ENCODE peak calls at places on chromosomes 7 and 10, in eight cellular contexts. One of them, this sample, is unnamed.

GRCh38 chr7:50711271-50712175 is 71.2 kb downstream of the GRB10 start:
- DNase-seq in GM20000: no peak
- DNase-seq in H9: no peak
- DNase-seq in fibroblast of villous mesenchyme: peak
- DNase-seq in HFFc6: no peak
- DNase-seq in tibial artery: peak
- DNase-seq in neural crest cell: no peak
- DNase-seq in fibroblast of pulmonary artery: no peak
- DNase-seq in this sample: no peak

GRCh38 chr7:102431617-102432298 is 1.6 kb upstream of the ORAI2 start:
- DNase-seq in GM20000: peak
- DNase-seq in H9: peak
- DNase-seq in fibroblast of villous mesenchyme: peak
- DNase-seq in HFFc6: no peak
- DNase-seq in tibial artery: no peak
- DNase-seq in neural crest cell: no peak
- DNase-seq in fibroblast of pulmonary artery: no peak
- DNase-seq in this sample: no peak

GRCh38 chr10:32938554-32939061 is 19.4 kb downstream of the ITGB1 start:
- DNase-seq in GM20000: no peak
- DNase-seq in H9: peak
- DNase-seq in fibroblast of villous mesenchyme: peak
- DNase-seq in HFFc6: no peak
- DNase-seq in tibial artery: no peak
- DNase-seq in neural crest cell: peak
- DNase-seq in fibroblast of pulmonary artery: no peak
- DNase-seq in this sample: no peak

GRCh38 chr10:119409906-119410305 is 132.6 kb downstream of the RGS10 start:
- DNase-seq in GM20000: no peak
- DNase-seq in H9: no peak
- DNase-seq in fibroblast of villous mesenchyme: peak
- DNase-seq in HFFc6: no peak
- DNase-seq in tibial artery: no peak
- DNase-seq in neural crest cell: peak
- DNase-seq in fibroblast of pulmonary artery: peak
- DNase-seq in this sample: no peak

GRCh38 chr10:126638542-126638941 is 32.0 kb downstream of the C10orf90 start:
- DNase-seq in GM20000: no peak
- DNase-seq in H9: no peak
- DNase-seq in fibroblast of villous mesenchyme: no peak
- DNase-seq in HFFc6: no peak
- DNase-seq in tibial artery: no peak
- DNase-seq in neural crest cell: no peak
- DNase-seq in fibroblast of pulmonary artery: no peak
- DNase-seq in this sample: no peak

GRCh38 chr7:67809586-67809985 is 813.0 kb downstream of the TYW1 start:
- DNase-seq in GM20000: no peak
- DNase-seq in H9: no peak
- DNase-seq in fibroblast of villous mesenchyme: no peak
- DNase-seq in HFFc6: no peak
- DNase-seq in tibial artery: no peak
- DNase-seq in neural crest cell: no peak
- DNase-seq in fibroblast of pulmonary artery: no peak
- DNase-seq in this sample: no peak

GRCh38 chr7:73451780-73452398 is 18.3 kb downstream of the FZD9 start:
- DNase-seq in GM20000: peak
- DNase-seq in H9: no peak
- DNase-seq in fibroblast of villous mesenchyme: peak
- DNase-seq in HFFc6: peak
- DNase-seq in tibial artery: no peak
- DNase-seq in neural crest cell: no peak
- DNase-seq in fibroblast of pulmonary artery: peak
- DNase-seq in this sample: no peak

GRCh38 chr7:80916770-80917681 is 1.8 kb downstream of the SEMA3C start:
- DNase-seq in GM20000: no peak
- DNase-seq in H9: no peak
- DNase-seq in fibroblast of villous mesenchyme: peak
- DNase-seq in HFFc6: peak
- DNase-seq in tibial artery: no peak
- DNase-seq in neural crest cell: no peak
- DNase-seq in fibroblast of pulmonary artery: peak
- DNase-seq in this sample: no peak

GRCh38 chr10:71314694-71315225 is 4.3 kb upstream of the SLC29A3 start:
- DNase-seq in GM20000: no peak
- DNase-seq in H9: no peak
- DNase-seq in fibroblast of villous mesenchyme: no peak
- DNase-seq in HFFc6: no peak
- DNase-seq in tibial artery: no peak
- DNase-seq in neural crest cell: no peak
- DNase-seq in fibroblast of pulmonary artery: no peak
- DNase-seq in this sample: no peak

GRCh38 chr10:119663866-119664698 is 12.9 kb downstream of the BAG3 start:
- DNase-seq in GM20000: no peak
- DNase-seq in H9: no peak
- DNase-seq in fibroblast of villous mesenchyme: peak
- DNase-seq in HFFc6: peak
- DNase-seq in tibial artery: no peak
- DNase-seq in neural crest cell: no peak
- DNase-seq in fibroblast of pulmonary artery: no peak
- DNase-seq in this sample: peak

GRCh38 chr7:29046978-29047377 is 88.8 kb upstream of the TRIL start:
- DNase-seq in GM20000: no peak
- DNase-seq in H9: no peak
- DNase-seq in fibroblast of villous mesenchyme: no peak
- DNase-seq in HFFc6: no peak
- DNase-seq in tibial artery: no peak
- DNase-seq in neural crest cell: no peak
- DNase-seq in fibroblast of pulmonary artery: no peak
- DNase-seq in this sample: no peak

GRCh38 chr7:133020501-133020900 is 61.4 kb downstream of the CHCHD3 start:
- DNase-seq in GM20000: no peak
- DNase-seq in H9: no peak
- DNase-seq in fibroblast of villous mesenchyme: no peak
- DNase-seq in HFFc6: no peak
- DNase-seq in tibial artery: no peak
- DNase-seq in neural crest cell: no peak
- DNase-seq in fibroblast of pulmonary artery: peak
- DNase-seq in this sample: no peak

GRCh38 chr7:32158751-32159360 is 88.6 kb upstream of the PDE1C start:
- DNase-seq in GM20000: no peak
- DNase-seq in H9: no peak
- DNase-seq in fibroblast of villous mesenchyme: no peak
- DNase-seq in HFFc6: no peak
- DNase-seq in tibial artery: no peak
- DNase-seq in neural crest cell: no peak
- DNase-seq in fibroblast of pulmonary artery: peak
- DNase-seq in this sample: no peak

GRCh38 chr10:132549416-132549815 is 11.8 kb downstream of the INPP5A start:
- DNase-seq in GM20000: no peak
- DNase-seq in H9: no peak
- DNase-seq in fibroblast of villous mesenchyme: no peak
- DNase-seq in HFFc6: no peak
- DNase-seq in tibial artery: no peak
- DNase-seq in neural crest cell: no peak
- DNase-seq in fibroblast of pulmonary artery: no peak
- DNase-seq in this sample: no peak

GRCh38 chr10:124217031-124217430 is 123.6 kb upstream of the CHST15 start:
- DNase-seq in GM20000: no peak
- DNase-seq in H9: no peak
- DNase-seq in fibroblast of villous mesenchyme: no peak
- DNase-seq in HFFc6: no peak
- DNase-seq in tibial artery: no peak
- DNase-seq in neural crest cell: no peak
- DNase-seq in fibroblast of pulmonary artery: no peak
- DNase-seq in this sample: no peak

GRCh38 chr10:124220971-124221355 is 127.6 kb upstream of the CHST15 start:
- DNase-seq in GM20000: no peak
- DNase-seq in H9: no peak
- DNase-seq in fibroblast of villous mesenchyme: no peak
- DNase-seq in HFFc6: no peak
- DNase-seq in tibial artery: no peak
- DNase-seq in neural crest cell: no peak
- DNase-seq in fibroblast of pulmonary artery: no peak
- DNase-seq in this sample: no peak

GRCh38 chr10:124219655-124220054 is 126.3 kb upstream of the CHST15 start:
- DNase-seq in GM20000: no peak
- DNase-seq in H9: no peak
- DNase-seq in fibroblast of villous mesenchyme: no peak
- DNase-seq in HFFc6: no peak
- DNase-seq in tibial artery: no peak
- DNase-seq in neural crest cell: no peak
- DNase-seq in fibroblast of pulmonary artery: no peak
- DNase-seq in this sample: no peak

GRCh38 chr10:124220547-124220946 is 127.1 kb upstream of the CHST15 start:
- DNase-seq in GM20000: peak
- DNase-seq in H9: no peak
- DNase-seq in fibroblast of villous mesenchyme: peak
- DNase-seq in HFFc6: no peak
- DNase-seq in tibial artery: no peak
- DNase-seq in neural crest cell: no peak
- DNase-seq in fibroblast of pulmonary artery: no peak
- DNase-seq in this sample: no peak

DNA sequence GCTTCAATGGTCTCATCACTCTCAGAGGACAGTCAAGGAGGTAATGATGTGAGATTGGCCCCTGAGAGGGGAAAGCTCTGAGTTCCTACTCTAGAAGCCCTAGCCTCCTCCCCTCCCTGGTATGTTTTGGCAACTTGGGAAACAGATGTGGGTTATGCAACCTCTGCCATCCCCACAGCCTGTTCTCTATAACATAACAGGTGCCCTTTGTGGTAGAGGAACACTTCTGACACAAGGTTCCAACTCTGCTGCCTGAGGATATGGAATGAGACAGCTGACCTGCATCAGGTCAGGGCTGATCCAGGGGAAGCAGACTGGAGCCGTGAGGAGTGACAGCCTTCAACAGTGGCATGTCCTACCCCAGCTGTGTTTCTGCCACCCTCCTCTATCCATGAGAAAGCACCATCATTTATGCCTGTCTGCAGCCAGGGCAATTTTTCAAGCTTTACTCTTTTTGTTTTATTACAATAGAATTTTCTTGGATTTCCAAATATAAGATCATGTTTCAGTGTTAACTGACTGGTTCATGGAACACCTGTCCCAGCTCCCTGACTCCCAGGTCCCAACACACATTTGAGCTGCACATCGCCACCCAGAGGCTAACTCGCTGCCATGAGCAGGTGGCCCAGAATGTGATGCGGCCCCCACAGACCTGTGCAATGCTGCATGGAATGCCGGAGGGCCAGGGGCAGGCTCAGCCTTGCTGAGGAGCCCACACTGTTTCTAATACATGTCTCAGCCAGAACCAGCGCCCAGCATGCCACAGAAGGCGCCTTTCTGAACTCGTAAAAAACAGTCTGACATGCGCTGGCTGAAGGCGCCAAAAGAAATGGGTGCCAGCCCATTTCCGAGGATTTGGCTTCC is 124.7 kb upstream of the CHST15 start:
- DNase-seq in GM20000: no peak
- DNase-seq in H9: peak
- DNase-seq in fibroblast of villous mesenchyme: no peak
- DNase-seq in HFFc6: no peak
- DNase-seq in tibial artery: no peak
- DNase-seq in neural crest cell: no peak
- DNase-seq in fibroblast of pulmonary artery: no peak
- DNase-seq in this sample: no peak
- TF ChIP-seq CTCF in GM20000: no peak
- TF ChIP-seq CTCF in H9: peak
- TF ChIP-seq CTCF in fibroblast of villous mesenchyme: no peak
- TF ChIP-seq CTCF in HFFc6: no peak
- TF ChIP-seq CTCF in tibial artery: no peak
- TF ChIP-seq CTCF in neural crest cell: no peak
- TF ChIP-seq CTCF in fibroblast of pulmonary artery: no peak
- TF ChIP-seq CTCF in this sample: no peak

DNA sequence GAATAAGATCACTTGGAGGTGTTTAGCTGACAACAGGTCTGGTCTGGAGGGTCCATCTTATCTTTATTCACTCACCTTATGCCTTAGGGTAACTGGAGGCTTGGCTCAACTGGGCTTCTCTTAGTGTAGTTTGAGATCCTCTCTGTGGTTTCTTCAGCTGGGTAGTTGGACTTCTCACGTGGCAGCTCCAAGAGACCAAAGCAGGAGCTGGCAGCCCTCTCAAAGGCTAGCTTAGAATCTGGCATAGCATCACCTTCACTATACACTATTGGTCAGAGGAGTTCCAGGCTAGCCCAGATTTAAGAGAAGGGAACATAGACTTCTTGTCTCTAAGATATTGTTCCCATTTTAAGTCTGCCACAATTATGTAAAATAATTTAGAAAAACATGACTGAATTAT is 16.4 kb downstream of the ADK start:
- DNase-seq in GM20000: no peak
- DNase-seq in H9: no peak
- DNase-seq in fibroblast of villous mesenchyme: no peak
- DNase-seq in HFFc6: no peak
- DNase-seq in tibial artery: no peak
- DNase-seq in neural crest cell: no peak
- DNase-seq in fibroblast of pulmonary artery: no peak
- DNase-seq in this sample: no peak
- TF ChIP-seq CTCF in GM20000: no peak
- TF ChIP-seq CTCF in H9: no peak
- TF ChIP-seq CTCF in fibroblast of villous mesenchyme: no peak
- TF ChIP-seq CTCF in HFFc6: no peak
- TF ChIP-seq CTCF in tibial artery: no peak
- TF ChIP-seq CTCF in neural crest cell: no peak
- TF ChIP-seq CTCF in fibroblast of pulmonary artery: no peak
- TF ChIP-seq CTCF in this sample: no peak

GRCh38 chr7:105399043-105399725 is 10.5 kb upstream of the SRPK2 start:
- DNase-seq in GM20000: no peak
- DNase-seq in H9: no peak
- DNase-seq in fibroblast of villous mesenchyme: peak
- DNase-seq in HFFc6: peak
- DNase-seq in tibial artery: no peak
- DNase-seq in neural crest cell: no peak
- DNase-seq in fibroblast of pulmonary artery: peak
- DNase-seq in this sample: no peak
- TF ChIP-seq CTCF in GM20000: no peak
- TF ChIP-seq CTCF in H9: no peak
- TF ChIP-seq CTCF in fibroblast of villous mesenchyme: peak
- TF ChIP-seq CTCF in HFFc6: peak
- TF ChIP-seq CTCF in tibial artery: no peak
- TF ChIP-seq CTCF in neural crest cell: peak
- TF ChIP-seq CTCF in fibroblast of pulmonary artery: peak
- TF ChIP-seq CTCF in this sample: peak

GRCh38 chr7:127943541-127944521 is 87.4 kb downstream of the LRRC4 start:
- DNase-seq in GM20000: no peak
- DNase-seq in H9: no peak
- DNase-seq in fibroblast of villous mesenchyme: peak
- DNase-seq in HFFc6: no peak
- DNase-seq in tibial artery: no peak
- DNase-seq in neural crest cell: peak
- DNase-seq in fibroblast of pulmonary artery: peak
- DNase-seq in this sample: peak
- TF ChIP-seq CTCF in GM20000: no peak
- TF ChIP-seq CTCF in H9: no peak
- TF ChIP-seq CTCF in fibroblast of villous mesenchyme: no peak
- TF ChIP-seq CTCF in HFFc6: no peak
- TF ChIP-seq CTCF in tibial artery: no peak
- TF ChIP-seq CTCF in neural crest cell: no peak
- TF ChIP-seq CTCF in fibroblast of pulmonary artery: no peak
- TF ChIP-seq CTCF in this sample: no peak